ENCODE peak calls at places on chromosomes 1 and 21, in eight cellular contexts. One of them, this sample, is unnamed.

GRCh38 chr1:31531177-31532000 is 44.9 kb upstream of the TINAGL1 start:
- DNase-seq in activated gamma-delta T cell treated with anti-CD3 and anti-CD28 coated beads, Interleukin-2, amount 50 U/mL, for 16 hours: no peak
- DNase-seq in ecto neural progenitor cell: no peak
- DNase-seq in activated CD8-positive, alpha-beta memory T cell treated with anti-CD3 and anti-CD28 coated beads for 48 hours: no peak
- DNase-seq in left lung: no peak
- DNase-seq in SK-N-DZ: no peak
- DNase-seq in stimulated activated CD8-positive, alpha-beta memory T cell treated with anti-CD3 and anti-CD28 coated beads, Interleukin-2, amount 100 ng/mL, for 48 hours: no peak
- DNase-seq in NCI-H1436: no peak
- DNase-seq in this sample: no peak

GRCh38 chr1:215056584-215056983 is 26.0 kb upstream of the KCNK2 start:
- DNase-seq in activated gamma-delta T cell treated with anti-CD3 and anti-CD28 coated beads, Interleukin-2, amount 50 U/mL, for 16 hours: no peak
- DNase-seq in activated CD8-positive, alpha-beta memory T cell treated with anti-CD3 and anti-CD28 coated beads for 48 hours: no peak
- DNase-seq in left lung: no peak
- DNase-seq in stimulated activated CD8-positive, alpha-beta memory T cell treated with anti-CD3 and anti-CD28 coated beads, Interleukin-2, amount 100 ng/mL, for 48 hours: no peak
- DNase-seq in NCI-H1436: no peak
- DNase-seq in ecto neural progenitor cell: no peak
- DNase-seq in SK-N-DZ: no peak
- DNase-seq in this sample: no peak

GRCh38 chr1:233172201-233172600 is 123.3 kb downstream of the PCNX2 start:
- DNase-seq in activated CD8-positive, alpha-beta memory T cell treated with anti-CD3 and anti-CD28 coated beads for 48 hours: no peak
- DNase-seq in ecto neural progenitor cell: no peak
- DNase-seq in activated gamma-delta T cell treated with anti-CD3 and anti-CD28 coated beads, Interleukin-2, amount 50 U/mL, for 16 hours: no peak
- DNase-seq in left lung: no peak
- DNase-seq in SK-N-DZ: peak
- DNase-seq in NCI-H1436: no peak
- DNase-seq in stimulated activated CD8-positive, alpha-beta memory T cell treated with anti-CD3 and anti-CD28 coated beads, Interleukin-2, amount 100 ng/mL, for 48 hours: no peak
- DNase-seq in this sample: no peak

GRCh38 chr1:36831171-36831810 is 203.0 kb downstream of the GRIK3 start:
- DNase-seq in ecto neural progenitor cell: no peak
- DNase-seq in activated CD8-positive, alpha-beta memory T cell treated with anti-CD3 and anti-CD28 coated beads for 48 hours: no peak
- DNase-seq in NCI-H1436: peak
- DNase-seq in left lung: no peak
- DNase-seq in activated gamma-delta T cell treated with anti-CD3 and anti-CD28 coated beads, Interleukin-2, amount 50 U/mL, for 16 hours: no peak
- DNase-seq in stimulated activated CD8-positive, alpha-beta memory T cell treated with anti-CD3 and anti-CD28 coated beads, Interleukin-2, amount 100 ng/mL, for 48 hours: no peak
- DNase-seq in SK-N-DZ: no peak
- DNase-seq in this sample: no peak

GRCh38 chr1:115457295-115457694 is 119.2 kb upstream of the NGF start:
- DNase-seq in activated gamma-delta T cell treated with anti-CD3 and anti-CD28 coated beads, Interleukin-2, amount 50 U/mL, for 16 hours: no peak
- DNase-seq in SK-N-DZ: no peak
- DNase-seq in NCI-H1436: peak
- DNase-seq in left lung: no peak
- DNase-seq in ecto neural progenitor cell: no peak
- DNase-seq in stimulated activated CD8-positive, alpha-beta memory T cell treated with anti-CD3 and anti-CD28 coated beads, Interleukin-2, amount 100 ng/mL, for 48 hours: no peak
- DNase-seq in activated CD8-positive, alpha-beta memory T cell treated with anti-CD3 and anti-CD28 coated beads for 48 hours: no peak
- DNase-seq in this sample: no peak

GRCh38 chr1:247111636-247112478 is 7.7 kb upstream of the ZNF669 start:
- DNase-seq in activated gamma-delta T cell treated with anti-CD3 and anti-CD28 coated beads, Interleukin-2, amount 50 U/mL, for 16 hours: no peak
- DNase-seq in left lung: peak
- DNase-seq in ecto neural progenitor cell: peak
- DNase-seq in NCI-H1436: peak
- DNase-seq in activated CD8-positive, alpha-beta memory T cell treated with anti-CD3 and anti-CD28 coated beads for 48 hours: no peak
- DNase-seq in SK-N-DZ: peak
- DNase-seq in stimulated activated CD8-positive, alpha-beta memory T cell treated with anti-CD3 and anti-CD28 coated beads, Interleukin-2, amount 100 ng/mL, for 48 hours: no peak
- DNase-seq in this sample: no peak

GRCh38 chr1:69846267-69846666 is 278.5 kb downstream of the LRRC7 start:
- DNase-seq in ecto neural progenitor cell: no peak
- DNase-seq in activated gamma-delta T cell treated with anti-CD3 and anti-CD28 coated beads, Interleukin-2, amount 50 U/mL, for 16 hours: no peak
- DNase-seq in NCI-H1436: peak
- DNase-seq in SK-N-DZ: no peak
- DNase-seq in left lung: no peak
- DNase-seq in stimulated activated CD8-positive, alpha-beta memory T cell treated with anti-CD3 and anti-CD28 coated beads, Interleukin-2, amount 100 ng/mL, for 48 hours: no peak
- DNase-seq in activated CD8-positive, alpha-beta memory T cell treated with anti-CD3 and anti-CD28 coated beads for 48 hours: no peak
- DNase-seq in this sample: no peak

GRCh38 chr1:6234502-6235295 is 1.1 kb downstream of the ICMT start:
- DNase-seq in NCI-H1436: no peak
- DNase-seq in activated CD8-positive, alpha-beta memory T cell treated with anti-CD3 and anti-CD28 coated beads for 48 hours: no peak
- DNase-seq in ecto neural progenitor cell: no peak
- DNase-seq in stimulated activated CD8-positive, alpha-beta memory T cell treated with anti-CD3 and anti-CD28 coated beads, Interleukin-2, amount 100 ng/mL, for 48 hours: no peak
- DNase-seq in left lung: no peak
- DNase-seq in SK-N-DZ: no peak
- DNase-seq in activated gamma-delta T cell treated with anti-CD3 and anti-CD28 coated beads, Interleukin-2, amount 50 U/mL, for 16 hours: no peak
- DNase-seq in this sample: no peak

GRCh38 chr1:247209306-247209900 is 37.6 kb upstream of the ZNF124 start:
- DNase-seq in left lung: no peak
- DNase-seq in activated CD8-positive, alpha-beta memory T cell treated with anti-CD3 and anti-CD28 coated beads for 48 hours: no peak
- DNase-seq in stimulated activated CD8-positive, alpha-beta memory T cell treated with anti-CD3 and anti-CD28 coated beads, Interleukin-2, amount 100 ng/mL, for 48 hours: no peak
- DNase-seq in SK-N-DZ: no peak
- DNase-seq in activated gamma-delta T cell treated with anti-CD3 and anti-CD28 coated beads, Interleukin-2, amount 50 U/mL, for 16 hours: no peak
- DNase-seq in ecto neural progenitor cell: no peak
- DNase-seq in NCI-H1436: no peak
- DNase-seq in this sample: no peak

GRCh38 chr1:216670118-216670870 is 52.9 kb downstream of the ESRRG start:
- DNase-seq in stimulated activated CD8-positive, alpha-beta memory T cell treated with anti-CD3 and anti-CD28 coated beads, Interleukin-2, amount 100 ng/mL, for 48 hours: no peak
- DNase-seq in activated gamma-delta T cell treated with anti-CD3 and anti-CD28 coated beads, Interleukin-2, amount 50 U/mL, for 16 hours: no peak
- DNase-seq in activated CD8-positive, alpha-beta memory T cell treated with anti-CD3 and anti-CD28 coated beads for 48 hours: no peak
- DNase-seq in NCI-H1436: no peak
- DNase-seq in SK-N-DZ: no peak
- DNase-seq in left lung: no peak
- DNase-seq in ecto neural progenitor cell: no peak
- DNase-seq in this sample: no peak

GRCh38 chr1:24015226-24016210 is 35.4 kb upstream of the SRSF10 start:
- DNase-seq in activated CD8-positive, alpha-beta memory T cell treated with anti-CD3 and anti-CD28 coated beads for 48 hours: no peak
- DNase-seq in stimulated activated CD8-positive, alpha-beta memory T cell treated with anti-CD3 and anti-CD28 coated beads, Interleukin-2, amount 100 ng/mL, for 48 hours: no peak
- DNase-seq in ecto neural progenitor cell: no peak
- DNase-seq in NCI-H1436: no peak
- DNase-seq in activated gamma-delta T cell treated with anti-CD3 and anti-CD28 coated beads, Interleukin-2, amount 50 U/mL, for 16 hours: no peak
- DNase-seq in left lung: no peak
- DNase-seq in SK-N-DZ: no peak
- DNase-seq in this sample: no peak

GRCh38 chr1:58781541-58782307 is 2.1 kb downstream of the JUN start:
- DNase-seq in ecto neural progenitor cell: peak
- DNase-seq in activated gamma-delta T cell treated with anti-CD3 and anti-CD28 coated beads, Interleukin-2, amount 50 U/mL, for 16 hours: peak
- DNase-seq in NCI-H1436: peak
- DNase-seq in stimulated activated CD8-positive, alpha-beta memory T cell treated with anti-CD3 and anti-CD28 coated beads, Interleukin-2, amount 100 ng/mL, for 48 hours: peak
- DNase-seq in SK-N-DZ: peak
- DNase-seq in activated CD8-positive, alpha-beta memory T cell treated with anti-CD3 and anti-CD28 coated beads for 48 hours: peak
- DNase-seq in left lung: peak
- DNase-seq in this sample: peak

GRCh38 chr1:236287757-236288619 is 6.2 kb upstream of the ERO1B start:
- DNase-seq in NCI-H1436: peak
- DNase-seq in activated CD8-positive, alpha-beta memory T cell treated with anti-CD3 and anti-CD28 coated beads for 48 hours: no peak
- DNase-seq in stimulated activated CD8-positive, alpha-beta memory T cell treated with anti-CD3 and anti-CD28 coated beads, Interleukin-2, amount 100 ng/mL, for 48 hours: no peak
- DNase-seq in activated gamma-delta T cell treated with anti-CD3 and anti-CD28 coated beads, Interleukin-2, amount 50 U/mL, for 16 hours: no peak
- DNase-seq in ecto neural progenitor cell: peak
- DNase-seq in left lung: no peak
- DNase-seq in SK-N-DZ: peak
- DNase-seq in this sample: no peak

GRCh38 chr1:220874201-220874655 is 5.0 kb upstream of the HLX start:
- DNase-seq in left lung: no peak
- DNase-seq in activated CD8-positive, alpha-beta memory T cell treated with anti-CD3 and anti-CD28 coated beads for 48 hours: no peak
- DNase-seq in activated gamma-delta T cell treated with anti-CD3 and anti-CD28 coated beads, Interleukin-2, amount 50 U/mL, for 16 hours: no peak
- DNase-seq in NCI-H1436: peak
- DNase-seq in ecto neural progenitor cell: no peak
- DNase-seq in SK-N-DZ: peak
- DNase-seq in stimulated activated CD8-positive, alpha-beta memory T cell treated with anti-CD3 and anti-CD28 coated beads, Interleukin-2, amount 100 ng/mL, for 48 hours: no peak
- DNase-seq in this sample: no peak

GRCh38 chr21:33640697-33641338 is 723 bp downstream of the CRYZL1 start:
- DNase-seq in activated gamma-delta T cell treated with anti-CD3 and anti-CD28 coated beads, Interleukin-2, amount 50 U/mL, for 16 hours: no peak
- DNase-seq in activated CD8-positive, alpha-beta memory T cell treated with anti-CD3 and anti-CD28 coated beads for 48 hours: no peak
- DNase-seq in stimulated activated CD8-positive, alpha-beta memory T cell treated with anti-CD3 and anti-CD28 coated beads, Interleukin-2, amount 100 ng/mL, for 48 hours: no peak
- DNase-seq in ecto neural progenitor cell: no peak
- DNase-seq in SK-N-DZ: no peak
- DNase-seq in left lung: no peak
- DNase-seq in NCI-H1436: peak
- DNase-seq in this sample: no peak

GRCh38 chr21:16181024-16181423 is 451.2 kb downstream of the USP25 start:
- DNase-seq in NCI-H1436: no peak
- DNase-seq in SK-N-DZ: no peak
- DNase-seq in left lung: no peak
- DNase-seq in activated gamma-delta T cell treated with anti-CD3 and anti-CD28 coated beads, Interleukin-2, amount 50 U/mL, for 16 hours: no peak
- DNase-seq in activated CD8-positive, alpha-beta memory T cell treated with anti-CD3 and anti-CD28 coated beads for 48 hours: no peak
- DNase-seq in ecto neural progenitor cell: no peak
- DNase-seq in stimulated activated CD8-positive, alpha-beta memory T cell treated with anti-CD3 and anti-CD28 coated beads, Interleukin-2, amount 100 ng/mL, for 48 hours: no peak
- DNase-seq in this sample: no peak

GRCh38 chr1:193846411-193846810 is 660.0 kb upstream of the B3GALT2 start:
- DNase-seq in ecto neural progenitor cell: no peak
- DNase-seq in stimulated activated CD8-positive, alpha-beta memory T cell treated with anti-CD3 and anti-CD28 coated beads, Interleukin-2, amount 100 ng/mL, for 48 hours: no peak
- DNase-seq in activated gamma-delta T cell treated with anti-CD3 and anti-CD28 coated beads, Interleukin-2, amount 50 U/mL, for 16 hours: no peak
- DNase-seq in SK-N-DZ: no peak
- DNase-seq in left lung: no peak
- DNase-seq in activated CD8-positive, alpha-beta memory T cell treated with anti-CD3 and anti-CD28 coated beads for 48 hours: no peak
- DNase-seq in NCI-H1436: no peak
- DNase-seq in this sample: no peak

GRCh38 chr1:94463765-94464330 is 45.7 kb downstream of the ABCD3 start:
- DNase-seq in activated CD8-positive, alpha-beta memory T cell treated with anti-CD3 and anti-CD28 coated beads for 48 hours: no peak
- DNase-seq in NCI-H1436: peak
- DNase-seq in activated gamma-delta T cell treated with anti-CD3 and anti-CD28 coated beads, Interleukin-2, amount 50 U/mL, for 16 hours: no peak
- DNase-seq in stimulated activated CD8-positive, alpha-beta memory T cell treated with anti-CD3 and anti-CD28 coated beads, Interleukin-2, amount 100 ng/mL, for 48 hours: no peak
- DNase-seq in left lung: no peak
- DNase-seq in ecto neural progenitor cell: no peak
- DNase-seq in SK-N-DZ: peak
- DNase-seq in this sample: no peak

GRCh38 chr1:164092603-164093353 is 466.2 kb upstream of the PBX1 start:
- DNase-seq in ecto neural progenitor cell: no peak
- DNase-seq in NCI-H1436: no peak
- DNase-seq in stimulated activated CD8-positive, alpha-beta memory T cell treated with anti-CD3 and anti-CD28 coated beads, Interleukin-2, amount 100 ng/mL, for 48 hours: no peak
- DNase-seq in activated gamma-delta T cell treated with anti-CD3 and anti-CD28 coated beads, Interleukin-2, amount 50 U/mL, for 16 hours: no peak
- DNase-seq in activated CD8-positive, alpha-beta memory T cell treated with anti-CD3 and anti-CD28 coated beads for 48 hours: no peak
- DNase-seq in left lung: no peak
- DNase-seq in SK-N-DZ: no peak
- DNase-seq in this sample: no peak

GRCh38 chr1:212601524-212601923 is 7.0 kb upstream of the ATF3 start:
- DNase-seq in activated CD8-positive, alpha-beta memory T cell treated with anti-CD3 and anti-CD28 coated beads for 48 hours: no peak
- DNase-seq in left lung: no peak
- DNase-seq in ecto neural progenitor cell: no peak
- DNase-seq in activated gamma-delta T cell treated with anti-CD3 and anti-CD28 coated beads, Interleukin-2, amount 50 U/mL, for 16 hours: no peak
- DNase-seq in SK-N-DZ: no peak
- DNase-seq in NCI-H1436: no peak
- DNase-seq in stimulated activated CD8-positive, alpha-beta memory T cell treated with anti-CD3 and anti-CD28 coated beads, Interleukin-2, amount 100 ng/mL, for 48 hours: no peak
- DNase-seq in this sample: no peak

GRCh38 chr1:216500273-216500967 is 77.2 kb upstream of the USH2A start:
- DNase-seq in stimulated activated CD8-positive, alpha-beta memory T cell treated with anti-CD3 and anti-CD28 coated beads, Interleukin-2, amount 100 ng/mL, for 48 hours: no peak
- DNase-seq in SK-N-DZ: no peak
- DNase-seq in activated gamma-delta T cell treated with anti-CD3 and anti-CD28 coated beads, Interleukin-2, amount 50 U/mL, for 16 hours: no peak
- DNase-seq in NCI-H1436: no peak
- DNase-seq in left lung: no peak
- DNase-seq in activated CD8-positive, alpha-beta memory T cell treated with anti-CD3 and anti-CD28 coated beads for 48 hours: no peak
- DNase-seq in ecto neural progenitor cell: no peak
- DNase-seq in this sample: no peak

GRCh38 chr1:224067621-224068457 is 46.1 kb upstream of the FBXO28 start:
- DNase-seq in stimulated activated CD8-positive, alpha-beta memory T cell treated with anti-CD3 and anti-CD28 coated beads, Interleukin-2, amount 100 ng/mL, for 48 hours: no peak
- DNase-seq in activated gamma-delta T cell treated with anti-CD3 and anti-CD28 coated beads, Interleukin-2, amount 50 U/mL, for 16 hours: no peak
- DNase-seq in NCI-H1436: no peak
- DNase-seq in SK-N-DZ: no peak
- DNase-seq in left lung: no peak
- DNase-seq in activated CD8-positive, alpha-beta memory T cell treated with anti-CD3 and anti-CD28 coated beads for 48 hours: no peak
- DNase-seq in ecto neural progenitor cell: no peak
- DNase-seq in this sample: no peak

GRCh38 chr21:25688284-25689035 is 46.2 kb downstream of the ATP5PF start:
- DNase-seq in activated CD8-positive, alpha-beta memory T cell treated with anti-CD3 and anti-CD28 coated beads for 48 hours: no peak
- DNase-seq in ecto neural progenitor cell: no peak
- DNase-seq in NCI-H1436: no peak
- DNase-seq in stimulated activated CD8-positive, alpha-beta memory T cell treated with anti-CD3 and anti-CD28 coated beads, Interleukin-2, amount 100 ng/mL, for 48 hours: no peak
- DNase-seq in left lung: no peak
- DNase-seq in SK-N-DZ: no peak
- DNase-seq in activated gamma-delta T cell treated with anti-CD3 and anti-CD28 coated beads, Interleukin-2, amount 50 U/mL, for 16 hours: no peak
- DNase-seq in this sample: no peak

GRCh38 chr1:151371744-151372410 is 628 bp downstream of the SELENBP1 start:
- DNase-seq in activated gamma-delta T cell treated with anti-CD3 and anti-CD28 coated beads, Interleukin-2, amount 50 U/mL, for 16 hours: no peak
- DNase-seq in stimulated activated CD8-positive, alpha-beta memory T cell treated with anti-CD3 and anti-CD28 coated beads, Interleukin-2, amount 100 ng/mL, for 48 hours: no peak
- DNase-seq in SK-N-DZ: no peak
- DNase-seq in left lung: peak
- DNase-seq in NCI-H1436: no peak
- DNase-seq in activated CD8-positive, alpha-beta memory T cell treated with anti-CD3 and anti-CD28 coated beads for 48 hours: no peak
- DNase-seq in ecto neural progenitor cell: no peak
- DNase-seq in this sample: no peak

This sample was measured in natural killer cell.